ENCODE peak calls at places on chromosomes 3 and 15, in nine cellular contexts. B, S, C, M, L, K, P, A and E are unnamed samples.

GRCh38 chr3:172061724-172062184 is 22.4 kb downstream of the FNDC3B start:
- DNase-seq in L (peak; percentile 48), S (no peak), A (no peak), C (no peak), B (no peak), P (no peak), K (peak; percentile 76), M (no peak), E (no peak)

GRCh38 chr15:69154684-69155083 is 5.8 kb upstream of the GLCE start:
- DNase-seq in C (no peak), A (no peak), P (no peak), S (no peak), M (no peak), L (no peak), B (no peak), K (no peak), E (no peak)

GRCh38 chr3:45693941-45694521 is 4.8 kb downstream of the SACM1L start:
- DNase-seq in P (no peak), A (no peak), M (no peak), B (no peak), S (no peak), C (no peak), K (peak; percentile 24), L (no peak), E (no peak)

GRCh38 chr3:48562367-48563095 is 1.1 kb downstream of the UCN2 start:
- DNase-seq in S (no peak), C (no peak), A (no peak), K (no peak), P (no peak), M (no peak), B (no peak), L (no peak), E (no peak)

GRCh38 chr3:171255236-171255806 is 204.9 kb downstream of the TNIK start:
- DNase-seq in L (no peak), P (no peak), B (no peak), C (no peak), S (no peak), K (no peak), M (no peak), A (no peak), E (no peak)

GRCh38 chr3:69052567-69052898 is 400 bp upstream of the TMF1 start:
- DNase-seq in B (no peak), A (no peak), L (no peak), P (no peak), K (no peak), C (no peak), M (no peak), S (no peak), E (no peak)

GRCh38 chr3:184491867-184492615 is 69.5 kb upstream of the EPHB3 start:
- DNase-seq in K (peak; percentile 84), L (peak; percentile 46), M (peak; percentile 67), B (peak; percentile 33), S (no peak), C (no peak), A (peak; percentile 37), P (peak; percentile 59), E (no peak)

GRCh38 chr3:40243056-40243455 is 66.5 kb upstream of the EIF1B start:
- DNase-seq in S (no peak), A (no peak), P (no peak), K (no peak), C (no peak), M (no peak), L (no peak), B (no peak), E (no peak)

GRCh38 chr3:155102329-155102728 is 22.2 kb downstream of the MME start:
- DNase-seq in C (no peak), K (no peak), B (no peak), A (no peak), P (no peak), S (no peak), L (no peak), M (no peak), E (no peak)

GRCh38 chr3:119731545-119732343 is 28.9 kb downstream of the CFAP91 start:
- DNase-seq in K (no peak), M (no peak), S (no peak), L (no peak), P (peak; percentile 17), B (no peak), C (no peak), A (no peak), E (no peak)
- H3K4me3 ChIP-seq in K (no peak overlapping the region), M (no peak overlapping the region), S (no peak overlapping the region), L (no peak overlapping the region), P (no peak overlapping the region), B (no peak overlapping the region), C (no peak overlapping the region), A (no peak overlapping the region), E (no peak overlapping the region)

DNA sequence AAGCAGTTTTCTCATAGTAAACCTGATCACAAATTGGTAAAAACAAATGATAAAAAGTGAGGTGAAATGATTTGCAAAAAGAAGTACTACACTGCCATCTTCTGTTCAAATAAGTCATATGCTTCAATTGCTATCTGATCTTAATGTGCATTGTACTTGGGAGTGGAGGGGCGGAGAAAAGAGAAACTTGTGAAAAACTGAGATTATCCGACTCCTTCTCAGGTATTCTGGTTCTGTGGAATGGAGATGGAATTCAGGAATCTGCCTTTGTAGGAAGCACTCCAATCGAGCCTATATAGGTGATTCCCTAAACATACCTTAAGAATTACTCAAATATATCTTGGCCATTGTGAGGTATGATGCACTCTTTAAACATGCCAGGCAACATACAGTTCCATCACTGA is 180.6 kb downstream of the CHL1 start:
- DNase-seq in K (peak; percentile 36), M (no peak), B (no peak), C (no peak), L (no peak), S (no peak), P (no peak), A (no peak), E (no peak)
- TF ChIP-seq CTCF in K (no peak), M (peak; percentile 50), B (peak; percentile 57), C (peak; percentile 44), L (peak; percentile 25), S (no peak), P (no peak), A (peak; percentile 23), E (no peak)

GRCh38 chr15:61169904-61170695 is 59.0 kb downstream of the RORA start:
- DNase-seq in K (peak; percentile 25), P (no peak), B (no peak), C (no peak), A (no peak), M (no peak), S (no peak), L (no peak), E (no peak)
- H3K4me3 ChIP-seq in K (no peak overlapping the region), P (no peak overlapping the region), B (no peak overlapping the region), C (no peak overlapping the region), A (no peak overlapping the region), M (no peak overlapping the region), S (no peak overlapping the region), L (no peak overlapping the region), E (no peak overlapping the region)

GRCh38 chr3:181915556-181915955 is 203.8 kb downstream of the SOX2 start:
- DNase-seq in M (no peak), S (no peak), B (no peak), P (no peak), A (no peak), C (no peak), K (no peak), L (no peak), E (no peak)

GRCh38 chr3:181920409-181920808 is 208.7 kb downstream of the SOX2 start:
- DNase-seq in P (no peak), M (no peak), A (no peak), K (no peak), B (no peak), L (no peak), C (no peak), S (no peak), E (no peak)

GRCh38 chr3:181916018-181916417 is 204.3 kb downstream of the SOX2 start:
- DNase-seq in M (no peak), K (no peak), L (no peak), C (no peak), P (no peak), S (no peak), A (no peak), B (no peak), E (no peak)

GRCh38 chr3:181921220-181921619 is 209.5 kb downstream of the SOX2 start:
- DNase-seq in C (no peak), S (no peak), A (no peak), B (no peak), L (no peak), M (no peak), P (no peak), K (no peak), E (no peak)

DNA sequence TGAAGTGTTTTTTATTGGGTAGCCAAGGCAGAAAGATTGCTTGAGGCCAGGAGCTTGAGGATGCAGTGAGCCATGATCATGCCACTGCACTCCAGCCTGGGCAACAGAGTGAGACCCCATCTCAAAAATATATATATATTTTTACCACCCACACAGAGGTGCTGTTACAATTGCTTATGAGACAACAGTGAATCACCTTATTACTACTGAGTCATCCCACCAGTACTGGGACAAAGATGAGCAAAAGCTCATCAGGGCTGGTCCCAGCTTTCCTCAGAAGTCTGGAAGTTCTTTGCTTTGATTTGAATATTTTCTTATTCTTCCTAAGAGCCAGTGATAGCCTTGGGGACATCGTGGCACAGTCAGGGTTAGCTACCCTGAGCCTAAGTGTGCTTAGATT is 207.7 kb downstream of the SOX2 start:
- DNase-seq in K (no peak), P (no peak), A (no peak), S (no peak), L (no peak), B (no peak), M (no peak), C (no peak), E (no peak)
- TF ChIP-seq CTCF in K (no peak), P (no peak), A (no peak), S (no peak), L (no peak), B (no peak), M (no peak), C (no peak), E (no peak)

GRCh38 chr3:154040283-154040682 is 80.9 kb upstream of the ARHGEF26 start:
- DNase-seq in K (peak; percentile 28), A (no peak), L (no peak), S (no peak), B (no peak), P (no peak), M (no peak), C (no peak), E (no peak)
- H3K4me3 ChIP-seq in K (no peak overlapping the region), A (no peak overlapping the region), L (no peak overlapping the region), S (no peak overlapping the region), B (no peak overlapping the region), P (no peak overlapping the region), M (no peak overlapping the region), C (no peak overlapping the region), E (no peak overlapping the region)

GRCh38 chr15:92711457-92711831 is 55.9 kb upstream of the FAM174B start:
- DNase-seq in P (no peak), S (no peak), C (no peak), A (no peak), M (no peak), K (no peak), B (no peak), L (peak; percentile 31), E (no peak)
- TF ChIP-seq CTCF in P (no peak), S (no peak), C (no peak), A (no peak), M (no peak), K (no peak), B (no peak), L (no peak), E (no peak)

GRCh38 chr3:158847466-158847849 is 45.6 kb downstream of the MFSD1 start:
- DNase-seq in P (no peak), L (no peak), M (no peak), S (no peak), C (no peak), A (no peak), K (no peak), B (no peak), E (no peak)
- H3K4me3 ChIP-seq in P (no peak overlapping the region), L (no peak overlapping the region), M (no peak overlapping the region), S (no peak overlapping the region), C (no peak overlapping the region), A (no peak overlapping the region), K (no peak overlapping the region), B (no peak overlapping the region), E (no peak overlapping the region)